ENCODE peak calls at places on chromosomes 3 and 15, in six cellular contexts. M is neuronal stem cell; Y is OCI-LY7; R is AG10803; Z is B cell; D is activated CD8-positive, alpha-beta memory T cell treated with anti-CD3 and anti-CD28 coated beads for 24 hours. E is an unnamed sample.

GRCh38 chr3:157347577-157348303 is 88.9 kb upstream of the PTX3 start:
- DNase-seq in M (no peak), Y (no peak), R (no peak), Z (no peak), D (no peak), E (no peak)

GRCh38 chr15:37900286-37901221 is 33.9 kb upstream of the TMCO5A start:
- DNase-seq in M (no peak), Y (no peak), R (peak), Z (no peak), D (no peak), E (no peak)

GRCh38 chr3:127078626-127079025 is 95.7 kb downstream of the PLXNA1 start:
- DNase-seq in M (no peak), Y (no peak), R (no peak), Z (no peak), D (no peak), E (no peak)

GRCh38 chr3:158802399-158803023 is 657 bp downstream of the MFSD1 start:
- DNase-seq in M (no peak), Y (peak), R (peak), Z (peak), D (no peak), E (no peak)

GRCh38 chr15:27091270-27091940 is 120.4 kb downstream of the GABRG3 start:
- DNase-seq in M (no peak), Y (no peak), R (peak), Z (no peak), D (no peak), E (no peak)

GRCh38 chr15:76976572-76977270 is 18.2 kb upstream of the PSTPIP1 start:
- DNase-seq in M (no peak), Y (no peak), R (no peak), Z (no peak), D (peak), E (no peak)

GRCh38 chr3:122247825-122248185 is 64.3 kb downstream of the CASR start:
- DNase-seq in M (no peak), Y (peak), R (peak), Z (peak), D (no peak), E (no peak)

GRCh38 chr3:30521156-30521555 is 85.2 kb upstream of the TGFBR2 start:
- DNase-seq in M (no peak), Y (no peak), R (no peak), Z (no peak), D (no peak), E (no peak)

GRCh38 chr3:61594144-61594977 is 33.0 kb downstream of the PTPRG start:
- DNase-seq in M (no peak), Y (no peak), R (no peak), Z (no peak), D (no peak), E (no peak)

GRCh38 chr3:107911337-107912000 is 179.4 kb downstream of the CD47 start:
- DNase-seq in M (no peak), Y (no peak), R (no peak), Z (no peak), D (no peak), E (no peak)

GRCh38 chr3:139521811-139522210 is 17.7 kb downstream of the RBP1 start:
- DNase-seq in M (no peak), Y (no peak), R (no peak), Z (no peak), D (no peak), E (no peak)

GRCh38 chr15:31228980-31229826 is 97.4 kb upstream of the KLF13 start:
- DNase-seq in M (no peak), Y (peak), R (no peak), Z (peak), D (no peak), E (no peak)

GRCh38 chr3:42247576-42248027 is 18.4 kb downstream of the CCK start:
- DNase-seq in M (peak), Y (peak), R (peak), Z (peak), D (peak), E (peak)

GRCh38 chr3:41450416-41451231 is 251.3 kb downstream of the CTNNB1 start:
- DNase-seq in M (no peak), Y (no peak), R (no peak), Z (no peak), D (no peak), E (no peak)

GRCh38 chr3:160134964-160135363 is 90.3 kb upstream of the C3orf80 start:
- DNase-seq in M (no peak), Y (no peak), R (peak), Z (no peak), D (no peak), E (no peak)

GRCh38 chr15:81418427-81418826 is 44.4 kb upstream of the TMC3 start:
- DNase-seq in M (no peak), Y (no peak), R (no peak), Z (no peak), D (no peak), E (no peak)

GRCh38 chr3:100776736-100777135 is 67.4 kb downstream of the TFG start:
- DNase-seq in M (no peak), Y (no peak), R (no peak), Z (no peak), D (no peak), E (no peak)

GRCh38 chr15:45157056-45157455 is 27.3 kb downstream of the DUOX1 start:
- DNase-seq in M (no peak), Y (no peak), R (peak), Z (no peak), D (no peak), E (no peak)

GRCh38 chr15:62856466-62857246 is 185.9 kb upstream of the TPM1 start:
- DNase-seq in M (no peak), Y (no peak), R (no peak), Z (no peak), D (no peak), E (no peak)

GRCh38 chr3:149828390-149828789 is 15.4 kb downstream of the RNF13 start:
- DNase-seq in M (no peak), Y (no peak), R (no peak), Z (no peak), D (no peak), E (no peak)

GRCh38 chr3:42509111-42509510 is 6.7 kb downstream of the VIPR1 start:
- DNase-seq in M (no peak), Y (no peak), R (no peak), Z (no peak), D (no peak), E (no peak)

GRCh38 chr15:37980010-37980409 is 45.6 kb downstream of the TMCO5A start:
- DNase-seq in M (no peak), Y (no peak), R (no peak), Z (no peak), D (no peak), E (no peak)

GRCh38 chr15:48426047-48426446 is 94.8 kb downstream of the DUT start:
- DNase-seq in M (no peak), Y (no peak), R (peak), Z (no peak), D (no peak), E (no peak)

GRCh38 chr3:36893137-36893557 is 51.7 kb downstream of the TRANK1 start:
- DNase-seq in M (no peak), Y (peak), R (peak), Z (peak), D (peak), E (no peak)

GRCh38 chr15:79332824-79333510 is 22.1 kb downstream of the TMED3 start:
- DNase-seq in M (no peak), Y (no peak), R (no peak), Z (no peak), D (no peak), E (peak)